ENCODE peak calls at places on chromosomes 4 and X, in eight cellular contexts. One of them, this sample, is unnamed.

GRCh38 chrX:10062980-10063379 is 93.8 kb upstream of the CLCN4 start:
- DNase-seq in kidney epithelial cell: no peak
- DNase-seq in aorta: no peak
- DNase-seq in thoracic aorta: no peak
- DNase-seq in brain microvascular endothelial cell: no peak
- DNase-seq in BE2C: no peak
- DNase-seq in transverse colon: no peak
- DNase-seq in fibroblast of lung: no peak
- DNase-seq in this sample: no peak

GRCh38 chr4:168411318-168412150 is 68.8 kb downstream of the DDX60L start:
- DNase-seq in kidney epithelial cell: no peak
- DNase-seq in fibroblast of lung: no peak
- DNase-seq in BE2C: no peak
- DNase-seq in thoracic aorta: no peak
- DNase-seq in brain microvascular endothelial cell: no peak
- DNase-seq in aorta: no peak
- DNase-seq in transverse colon: no peak
- DNase-seq in this sample: no peak

GRCh38 chr4:79065262-79065661 is 126.0 kb upstream of the PAQR3 start:
- DNase-seq in BE2C: peak; percentile 15
- DNase-seq in brain microvascular endothelial cell: no peak
- DNase-seq in aorta: no peak
- DNase-seq in kidney epithelial cell: no peak
- DNase-seq in thoracic aorta: no peak
- DNase-seq in transverse colon: no peak
- DNase-seq in fibroblast of lung: no peak
- DNase-seq in this sample: no peak

GRCh38 chr4:57854748-57855147 is 744.6 kb upstream of the IGFBP7 start:
- DNase-seq in kidney epithelial cell: peak; percentile 31
- DNase-seq in fibroblast of lung: no peak
- DNase-seq in transverse colon: no peak
- DNase-seq in brain microvascular endothelial cell: no peak
- DNase-seq in BE2C: no peak
- DNase-seq in aorta: no peak
- DNase-seq in thoracic aorta: no peak
- DNase-seq in this sample: no peak

GRCh38 chrX:36198575-36198974 is 279.0 kb downstream of the CFAP47 start:
- DNase-seq in thoracic aorta: no peak
- DNase-seq in transverse colon: no peak
- DNase-seq in kidney epithelial cell: no peak
- DNase-seq in BE2C: no peak
- DNase-seq in brain microvascular endothelial cell: no peak
- DNase-seq in aorta: no peak
- DNase-seq in fibroblast of lung: no peak
- DNase-seq in this sample: no peak

GRCh38 chr4:3112979-3113469 is 38.5 kb downstream of the HTT start:
- DNase-seq in aorta: no peak
- DNase-seq in BE2C: no peak
- DNase-seq in transverse colon: no peak
- DNase-seq in brain microvascular endothelial cell: no peak
- DNase-seq in fibroblast of lung: peak; percentile 53
- DNase-seq in thoracic aorta: no peak
- DNase-seq in kidney epithelial cell: no peak
- DNase-seq in this sample: no peak

GRCh38 chr4:154314248-154314647 is 177.4 kb downstream of the DCHS2 start:
- DNase-seq in transverse colon: no peak
- DNase-seq in BE2C: no peak
- DNase-seq in fibroblast of lung: peak; percentile 34
- DNase-seq in kidney epithelial cell: no peak
- DNase-seq in aorta: no peak
- DNase-seq in thoracic aorta: no peak
- DNase-seq in brain microvascular endothelial cell: no peak
- DNase-seq in this sample: no peak

GRCh38 chr4:165096776-165097175 is 15.9 kb downstream of the TMEM192 start:
- DNase-seq in brain microvascular endothelial cell: peak; percentile 6
- DNase-seq in kidney epithelial cell: no peak
- DNase-seq in fibroblast of lung: peak; percentile 23
- DNase-seq in thoracic aorta: no peak
- DNase-seq in transverse colon: no peak
- DNase-seq in aorta: no peak
- DNase-seq in BE2C: no peak
- DNase-seq in this sample: no peak

GRCh38 chrX:134431894-134432293 is 28.1 kb upstream of the HPRT1 start:
- DNase-seq in thoracic aorta: no peak
- DNase-seq in BE2C: no peak
- DNase-seq in transverse colon: no peak
- DNase-seq in kidney epithelial cell: peak; percentile 25
- DNase-seq in aorta: no peak
- DNase-seq in brain microvascular endothelial cell: peak; percentile 38
- DNase-seq in fibroblast of lung: peak; percentile 57
- DNase-seq in this sample: no peak

GRCh38 chr4:39452860-39453587 is 5.7 kb downstream of the RPL9 start:
- DNase-seq in kidney epithelial cell: no peak
- DNase-seq in brain microvascular endothelial cell: no peak
- DNase-seq in fibroblast of lung: no peak
- DNase-seq in aorta: no peak
- DNase-seq in transverse colon: no peak
- DNase-seq in thoracic aorta: no peak
- DNase-seq in BE2C: no peak
- DNase-seq in this sample: no peak

GRCh38 chr4:39455486-39455885 is 3.2 kb downstream of the RPL9 start:
- DNase-seq in aorta: no peak
- DNase-seq in thoracic aorta: no peak
- DNase-seq in kidney epithelial cell: no peak
- DNase-seq in brain microvascular endothelial cell: no peak
- DNase-seq in transverse colon: no peak
- DNase-seq in BE2C: no peak
- DNase-seq in fibroblast of lung: no peak
- DNase-seq in this sample: no peak

GRCh38 chr4:39452153-39452859 is 6.4 kb downstream of the RPL9 start:
- DNase-seq in BE2C: no peak
- DNase-seq in aorta: no peak
- DNase-seq in kidney epithelial cell: no peak
- DNase-seq in transverse colon: no peak
- DNase-seq in fibroblast of lung: no peak
- DNase-seq in brain microvascular endothelial cell: no peak
- DNase-seq in thoracic aorta: no peak
- DNase-seq in this sample: no peak

GRCh38 chr4:39451423-39452023 is 7.2 kb downstream of the RPL9 start:
- DNase-seq in BE2C: no peak
- DNase-seq in fibroblast of lung: no peak
- DNase-seq in kidney epithelial cell: no peak
- DNase-seq in transverse colon: no peak
- DNase-seq in brain microvascular endothelial cell: no peak
- DNase-seq in thoracic aorta: no peak
- DNase-seq in aorta: no peak
- DNase-seq in this sample: no peak

GRCh38 chr4:39453738-39454137 is 5.0 kb downstream of the RPL9 start:
- DNase-seq in kidney epithelial cell: no peak
- DNase-seq in thoracic aorta: no peak
- DNase-seq in brain microvascular endothelial cell: no peak
- DNase-seq in fibroblast of lung: no peak
- DNase-seq in transverse colon: no peak
- DNase-seq in BE2C: no peak
- DNase-seq in aorta: no peak
- DNase-seq in this sample: no peak
- H3K36me3 ChIP-seq in kidney epithelial cell: peaks cover 1% of the 10 kb centered on the region
- H3K36me3 ChIP-seq in thoracic aorta: peaks cover 53% of the 10 kb centered on the region
- H3K36me3 ChIP-seq in brain microvascular endothelial cell: peaks cover 75% of the 10 kb centered on the region
- H3K36me3 ChIP-seq in fibroblast of lung: peaks cover 10% of the 10 kb centered on the region
- H3K36me3 ChIP-seq in transverse colon: peaks cover 48% of the 10 kb centered on the region
- H3K36me3 ChIP-seq in BE2C: peaks cover 79% of the 10 kb centered on the region
- H3K36me3 ChIP-seq in aorta: peaks cover 5% of the 10 kb centered on the region
- H3K36me3 ChIP-seq in this sample: peaks cover 51% of the 10 kb centered on the region

GRCh38 chr4:153223418-153223792 is 19.2 kb downstream of the TRIM2 start:
- DNase-seq in aorta: no peak
- DNase-seq in brain microvascular endothelial cell: no peak
- DNase-seq in BE2C: no peak
- DNase-seq in kidney epithelial cell: no peak
- DNase-seq in thoracic aorta: no peak
- DNase-seq in transverse colon: no peak
- DNase-seq in fibroblast of lung: no peak
- DNase-seq in this sample: no peak
- H3K4me3 ChIP-seq in aorta: peak overlapping the region; percentile 73
- H3K4me3 ChIP-seq in brain microvascular endothelial cell: peak overlapping the region; percentile 70
- H3K4me3 ChIP-seq in BE2C: peak overlapping the region; percentile 85
- H3K4me3 ChIP-seq in kidney epithelial cell: peak overlapping the region; percentile 47
- H3K4me3 ChIP-seq in thoracic aorta: peak overlapping the region; percentile 84
- H3K4me3 ChIP-seq in transverse colon: peak overlapping the region; percentile 51
- H3K4me3 ChIP-seq in fibroblast of lung: peak overlapping the region; percentile 40
- H3K4me3 ChIP-seq in this sample: peak overlapping the region; percentile 54

GRCh38 chrX:131725001-131725654 is 181.3 kb downstream of the OR13H1 start:
- DNase-seq in transverse colon: no peak
- DNase-seq in thoracic aorta: no peak
- DNase-seq in fibroblast of lung: no peak
- DNase-seq in BE2C: no peak
- DNase-seq in kidney epithelial cell: no peak
- DNase-seq in brain microvascular endothelial cell: no peak
- DNase-seq in aorta: no peak
- DNase-seq in this sample: no peak
- H3K36me3 ChIP-seq in transverse colon: no peaks in the 10 kb centered on the region
- H3K36me3 ChIP-seq in thoracic aorta: no peaks in the 10 kb centered on the region
- H3K36me3 ChIP-seq in fibroblast of lung: no peaks in the 10 kb centered on the region
- H3K36me3 ChIP-seq in BE2C: no peaks in the 10 kb centered on the region
- H3K36me3 ChIP-seq in kidney epithelial cell: no peaks in the 10 kb centered on the region
- H3K36me3 ChIP-seq in brain microvascular endothelial cell: no peaks in the 10 kb centered on the region
- H3K36me3 ChIP-seq in aorta: no peaks in the 10 kb centered on the region
- H3K36me3 ChIP-seq in this sample: no peaks in the 10 kb centered on the region

DNA sequence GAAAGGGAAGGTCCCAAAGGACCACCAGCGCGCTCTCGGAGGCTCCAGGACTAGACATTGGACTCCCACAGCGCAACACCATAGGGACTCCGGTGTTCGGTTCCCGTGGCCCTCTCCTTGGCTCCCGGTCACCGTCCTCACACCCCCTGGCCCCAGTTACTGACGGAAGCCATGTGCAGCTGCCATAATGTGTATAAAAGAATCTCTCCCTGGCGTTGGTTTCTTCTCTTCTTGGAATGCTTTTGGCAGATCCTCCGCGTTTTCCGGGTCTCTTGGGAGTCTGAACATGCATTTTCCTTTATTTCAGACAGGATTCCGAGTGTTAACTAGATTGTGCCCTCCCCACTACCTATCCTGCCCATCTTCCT is 69.7 kb downstream of the FBXO8 start:
- DNase-seq in kidney epithelial cell: no peak
- DNase-seq in aorta: no peak
- DNase-seq in brain microvascular endothelial cell: no peak
- DNase-seq in thoracic aorta: no peak
- DNase-seq in fibroblast of lung: no peak
- DNase-seq in BE2C: no peak
- DNase-seq in transverse colon: no peak
- DNase-seq in this sample: no peak
- H3K4me3 ChIP-seq in kidney epithelial cell: no peak overlapping the region
- H3K4me3 ChIP-seq in aorta: no peak overlapping the region
- H3K4me3 ChIP-seq in brain microvascular endothelial cell: no peak overlapping the region
- H3K4me3 ChIP-seq in thoracic aorta: peak overlapping the region; percentile 62
- H3K4me3 ChIP-seq in fibroblast of lung: no peak overlapping the region
- H3K4me3 ChIP-seq in BE2C: no peak overlapping the region
- H3K4me3 ChIP-seq in transverse colon: no peak overlapping the region
- H3K4me3 ChIP-seq in this sample: peak overlapping the region; percentile 16

GRCh38 chr4:77065382-77065781 is 10.4 kb downstream of the CCNI start:
- DNase-seq in fibroblast of lung: peak; percentile 74
- DNase-seq in brain microvascular endothelial cell: no peak
- DNase-seq in transverse colon: no peak
- DNase-seq in thoracic aorta: no peak
- DNase-seq in aorta: no peak
- DNase-seq in kidney epithelial cell: no peak
- DNase-seq in BE2C: no peak
- DNase-seq in this sample: no peak
- H3K36me3 ChIP-seq in fibroblast of lung: peaks cover 5% of the 10 kb centered on the region
- H3K36me3 ChIP-seq in brain microvascular endothelial cell: peaks cover 24% of the 10 kb centered on the region
- H3K36me3 ChIP-seq in transverse colon: peaks cover 31% of the 10 kb centered on the region
- H3K36me3 ChIP-seq in thoracic aorta: peaks cover 29% of the 10 kb centered on the region
- H3K36me3 ChIP-seq in aorta: no peaks in the 10 kb centered on the region
- H3K36me3 ChIP-seq in kidney epithelial cell: no peaks in the 10 kb centered on the region
- H3K36me3 ChIP-seq in BE2C: peaks cover 32% of the 10 kb centered on the region
- H3K36me3 ChIP-seq in this sample: peaks cover 27% of the 10 kb centered on the region

This sample was measured in CD8-positive, alpha-beta memory T cell.